ENCODE peak calls at places on chromosomes 4 and X, in five cellular contexts. One of them, this sample, is unnamed.

GRCh38 chr4:56387023-56388001 is at the start of gene AASDH:
- DNase-seq in memory B cell: peak; percentile 94
- DNase-seq in GM13977: peak; percentile 85
- DNase-seq in GM04504: peak; percentile 85
- DNase-seq in NCI-H2029: peak; percentile 91
- DNase-seq in this sample: peak; percentile 74

GRCh38 chr4:70902577-70903281 is 560 bp downstream of the MOB1B start:
- DNase-seq in memory B cell: peak; percentile 11
- DNase-seq in GM13977: peak; percentile 62
- DNase-seq in GM04504: no peak
- DNase-seq in NCI-H2029: no peak
- DNase-seq in this sample: no peak

GRCh38 chr4:159927781-159928180 is 824.9 kb downstream of the RAPGEF2 start:
- DNase-seq in memory B cell: no peak
- DNase-seq in GM13977: no peak
- DNase-seq in GM04504: no peak
- DNase-seq in NCI-H2029: no peak
- DNase-seq in this sample: no peak

GRCh38 chr4:101953949-101954348 is 163.4 kb downstream of the BANK1 start:
- DNase-seq in memory B cell: no peak
- DNase-seq in GM13977: no peak
- DNase-seq in GM04504: no peak
- DNase-seq in NCI-H2029: no peak
- DNase-seq in this sample: no peak

GRCh38 chr4:15043226-15043625 is 40.9 kb downstream of the CPEB2 start:
- DNase-seq in memory B cell: no peak
- DNase-seq in GM13977: no peak
- DNase-seq in GM04504: no peak
- DNase-seq in NCI-H2029: no peak
- DNase-seq in this sample: no peak

GRCh38 chrX:45755719-45756118 is 555.0 kb upstream of the DIPK2B start:
- DNase-seq in memory B cell: no peak
- DNase-seq in GM13977: no peak
- DNase-seq in GM04504: no peak
- DNase-seq in NCI-H2029: no peak
- DNase-seq in this sample: no peak

GRCh38 chr4:156255205-156255604 is 301.5 kb upstream of the CTSO start:
- DNase-seq in memory B cell: no peak
- DNase-seq in GM13977: no peak
- DNase-seq in GM04504: no peak
- DNase-seq in NCI-H2029: peak; percentile 33
- DNase-seq in this sample: no peak

GRCh38 chr4:123896446-123897071 is 500.0 kb downstream of the SPRY1 start:
- DNase-seq in memory B cell: no peak
- DNase-seq in GM13977: no peak
- DNase-seq in GM04504: no peak
- DNase-seq in NCI-H2029: no peak
- DNase-seq in this sample: no peak

This sample was measured in amniotic stem cell.